ENCODE peak calls at places on chromosomes 16 and 17, in six cellular contexts. N, L, E, A, U and B are unnamed samples.

GRCh38 chr17:63995626-63996025 is 2.5 kb upstream of the PRR29 start:
- DNase-seq in E (peak), N (no peak), A (no peak), U (no peak), L (no peak), B (no peak)

GRCh38 chr16:30997000-30997886 is 12.2 kb downstream of the HSD3B7 start:
- DNase-seq in E (peak), U (peak), N (peak), A (peak), L (peak), B (peak)

GRCh38 chr17:27276653-27277156 is 17.2 kb upstream of the WSB1 start:
- DNase-seq in E (peak), L (no peak), N (no peak), U (no peak), A (no peak), B (no peak)

GRCh38 chr16:50121278-50121677 is 31.8 kb upstream of the TENT4B start:
- DNase-seq in E (no peak), U (no peak), N (no peak), A (no peak), L (no peak), B (no peak)

GRCh38 chr17:17350491-17351355 is 47.5 kb downstream of the NT5M start:
- DNase-seq in N (peak), L (no peak), A (no peak), U (peak), E (no peak), B (no peak)

GRCh38 chr16:88061346-88062110 is 110.3 kb downstream of the BANP start:
- DNase-seq in L (no peak), U (no peak), E (no peak), A (no peak), N (no peak), B (no peak)

GRCh38 chr17:74429604-74430384 is 2.1 kb upstream of the GPRC5C start:
- DNase-seq in E (no peak), N (peak), A (no peak), U (no peak), L (peak), B (no peak)

GRCh38 chr17:17868637-17869522 is 32.1 kb upstream of the SREBF1 start:
- DNase-seq in N (no peak), E (no peak), A (no peak), L (no peak), U (no peak), B (no peak)

GRCh38 chr16:1871974-1872635 is at the start of gene MEIOB:
- DNase-seq in A (peak), L (peak), U (peak), N (no peak), E (peak), B (no peak)

GRCh38 chr16:57713596-57713995 is 19.0 kb downstream of the DRC7 start:
- DNase-seq in A (no peak), U (no peak), L (no peak), E (no peak), N (no peak), B (no peak)

GRCh38 chr17:38587956-38588771 is 17.6 kb downstream of the SRCIN1 start:
- DNase-seq in E (no peak), A (no peak), N (no peak), U (no peak), L (no peak), B (no peak)

GRCh38 chr17:73205326-73205980 is 12.6 kb downstream of the COG1 start:
- DNase-seq in A (no peak), E (no peak), L (no peak), U (no peak), N (no peak), B (no peak)

GRCh38 chr16:85046957-85047866 is 19.6 kb downstream of the KIAA0513 start:
- DNase-seq in A (peak), L (peak), E (no peak), U (no peak), N (peak), B (no peak)

GRCh38 chr17:9104370-9105041 is 83.2 kb downstream of the NTN1 start:
- DNase-seq in N (no peak), E (no peak), A (no peak), U (no peak), L (no peak), B (no peak)

GRCh38 chr17:76139801-76140660 is 1.0 kb downstream of the FOXJ1 start:
- DNase-seq in U (no peak), E (peak), A (peak), N (no peak), L (peak), B (no peak)

GRCh38 chr16:14409563-14409962 is 220.5 kb downstream of the PARN start:
- DNase-seq in L (peak), N (no peak), U (no peak), E (no peak), A (no peak), B (no peak)

GRCh38 chr17:65167581-65167980 is 30.4 kb downstream of the RGS9 start:
- DNase-seq in A (no peak), U (no peak), E (no peak), L (no peak), N (no peak), B (no peak)

GRCh38 chr17:50312311-50312710 is 33.6 kb upstream of the XYLT2 start:
- DNase-seq in N (peak), L (no peak), A (no peak), E (no peak), U (no peak), B (no peak)
- TF ChIP-seq EP300 in N (no peak), L (no peak), A (no peak), E (no peak), U (no peak), B (no peak)

DNA sequence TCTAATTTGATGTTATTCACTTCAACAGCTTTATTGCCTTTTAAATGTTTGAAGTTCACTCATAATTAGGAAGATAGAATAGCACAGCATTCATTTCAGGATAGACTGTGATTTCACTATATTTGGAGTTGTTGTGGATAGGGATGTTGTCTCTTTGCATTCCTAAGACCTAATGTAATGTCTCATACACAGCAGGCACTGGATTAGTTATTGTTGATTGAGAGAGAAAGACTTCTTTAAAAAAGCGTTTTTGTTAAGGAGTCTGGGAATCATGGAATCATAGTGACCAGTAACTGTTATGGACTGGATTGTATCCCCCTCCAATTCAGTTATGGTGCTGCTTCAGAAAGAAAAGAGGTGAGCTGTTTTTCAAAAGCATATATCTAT is 122.0 kb downstream of the USP22 start:
- DNase-seq in U (no peak), E (no peak), A (no peak), N (no peak), L (no peak), B (no peak)
- H3K4me3 ChIP-seq in U (no peak), E (no peak), A (no peak), N (no peak), L (no peak), B (no peak)

DNA sequence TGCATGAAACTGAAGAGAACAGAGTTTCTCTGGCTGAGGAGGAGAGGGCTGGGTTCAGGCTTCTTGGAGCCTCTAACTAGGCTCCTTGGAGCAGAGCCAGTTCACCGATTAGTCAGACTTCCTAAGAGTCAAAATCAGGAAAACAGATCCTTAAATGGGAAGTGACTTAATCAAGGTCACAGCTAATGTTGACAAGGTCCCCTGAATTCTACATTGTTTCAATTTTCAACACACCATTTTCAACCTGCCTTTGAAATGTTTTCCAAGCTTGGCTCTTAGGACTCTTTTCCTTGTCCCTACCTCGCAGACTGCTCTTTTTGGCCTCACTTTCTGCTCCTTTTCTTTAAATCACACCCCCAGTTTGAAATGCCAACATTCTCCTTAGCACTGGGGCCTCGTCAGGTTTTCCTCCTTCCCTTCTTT is 16.3 kb downstream of the MYL4 start:
- DNase-seq in N (peak), U (no peak), E (no peak), A (no peak), L (peak), B (no peak)
- TF ChIP-seq EP300 in N (no peak), U (no peak), E (no peak), A (no peak), L (no peak), B (no peak)

GRCh38 chr17:79776378-79777165 is 1.4 kb upstream of the CBX2 start:
- DNase-seq in A (no peak), U (peak), N (no peak), L (no peak), E (no peak), B (no peak)
- H3K4me3 ChIP-seq in A (peak), U (peak), N (no peak), L (no peak), E (no peak), B (peak)

DNA sequence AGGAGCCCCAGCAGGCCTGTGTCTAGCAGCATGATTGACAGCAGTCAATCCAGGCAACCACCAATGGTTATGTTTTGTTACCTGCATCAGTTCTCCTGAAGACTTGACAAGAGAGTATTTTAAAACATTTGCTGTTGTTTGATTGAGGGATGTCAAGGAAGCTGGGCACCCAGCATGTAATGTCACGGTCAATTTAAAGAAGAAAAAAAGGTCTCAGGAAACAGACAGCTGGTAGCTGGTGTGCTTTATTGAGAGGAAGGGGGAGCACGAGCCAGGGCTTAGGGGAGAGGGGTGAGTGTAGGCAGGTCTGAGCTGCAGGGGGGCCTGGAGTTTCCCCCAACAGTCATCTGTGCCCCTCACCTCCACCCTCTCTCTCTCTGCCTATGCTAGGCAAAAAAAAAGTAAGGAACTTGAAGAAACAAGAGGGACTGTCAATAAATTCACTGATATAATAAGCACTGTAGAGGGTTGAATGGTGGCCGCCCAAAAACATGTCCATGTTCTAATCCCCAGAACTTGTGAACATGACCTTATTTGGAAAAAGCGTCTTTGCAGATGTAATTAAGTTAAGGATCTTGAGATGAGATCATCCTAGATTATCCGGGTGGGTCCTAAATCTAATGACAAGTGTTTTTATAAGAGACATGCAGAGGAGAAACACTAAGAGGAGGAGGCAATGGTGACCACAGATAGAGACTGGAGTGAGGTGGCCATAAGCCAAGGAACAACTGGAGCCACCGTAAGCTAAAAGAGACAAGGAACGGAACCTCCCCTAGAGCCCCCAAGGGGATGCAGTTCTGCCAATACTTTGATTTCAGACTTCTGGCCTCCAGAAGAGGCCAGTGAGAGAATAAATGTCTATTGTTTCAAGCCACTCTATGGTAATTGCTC is 14.5 kb downstream of the TSPOAP1 start:
- DNase-seq in A (no peak), E (peak), N (peak), L (no peak), U (no peak), B (no peak)
- TF ChIP-seq EP300 in A (no peak), E (no peak), N (no peak), L (no peak), U (no peak), B (no peak)